ENCODE peak calls at places on chromosome 2, in eight cellular contexts. Z, J, V, E, I, C, Q and O are unnamed samples.

GRCh38 chr2:109422071-109422757 is 191.6 kb downstream of the SEPTIN10 start:
- DNase-seq in Z (no peak), J (peak; percentile 40), Q (no peak), V (peak; percentile 29), I (no peak), E (no peak), C (no peak), O (no peak)

GRCh38 chr2:232697807-232698110 is 628 bp downstream of the GIGYF2 start:
- DNase-seq in C (peak; percentile 55), V (no peak), I (peak; percentile 61), J (no peak), Q (no peak), Z (no peak), E (no peak), O (no peak)

GRCh38 chr2:127143851-127144782 is 37.2 kb upstream of the BIN1 start:
- DNase-seq in Z (no peak), E (no peak), I (no peak), C (no peak), Q (no peak), V (peak; percentile 58), J (no peak), O (peak; percentile 48)

GRCh38 chr2:157856157-157856455 is 20.0 kb downstream of the ACVR1 start:
- DNase-seq in Q (no peak), E (no peak), C (no peak), Z (no peak), V (no peak), J (no peak), I (no peak), O (no peak)

GRCh38 chr2:30695749-30696148 is 111.5 kb downstream of the CAPN13 start:
- DNase-seq in C (no peak), Z (no peak), E (no peak), I (no peak), Q (no peak), V (no peak), J (no peak), O (no peak)

GRCh38 chr2:69076601-69077000 is 63.6 kb downstream of the ANTXR1 start:
- DNase-seq in I (no peak), Z (no peak), Q (no peak), C (no peak), E (no peak), J (no peak), V (no peak), O (no peak)

GRCh38 chr2:60312618-60313017 is 240.8 kb downstream of the BCL11A start:
- DNase-seq in V (no peak), J (no peak), Z (no peak), E (no peak), I (no peak), C (no peak), Q (no peak), O (no peak)

GRCh38 chr2:53317863-53318262 is 449.7 kb upstream of the CHAC2 start:
- DNase-seq in Q (no peak), C (no peak), J (no peak), V (no peak), E (peak; percentile 48), I (no peak), Z (no peak), O (no peak)

GRCh38 chr2:203690110-203691047 is 16.1 kb upstream of the CD28 start:
- DNase-seq in Z (no peak), C (no peak), E (no peak), J (no peak), Q (no peak), I (peak; percentile 46), V (no peak), O (no peak)

GRCh38 chr2:38601463-38602135 is 1.1 kb downstream of the HNRNPLL start:
- DNase-seq in E (peak; percentile 53), J (peak; percentile 35), C (no peak), I (peak; percentile 73), V (no peak), Q (peak; percentile 47), Z (no peak), O (no peak)

GRCh38 chr2:56519806-56520205 is 336.0 kb downstream of the CCDC85A start:
- DNase-seq in Z (no peak), E (no peak), C (no peak), Q (no peak), I (no peak), V (no peak), J (no peak), O (no peak)

GRCh38 chr2:230677182-230677946 is 35.3 kb upstream of the CAB39 start:
- DNase-seq in Q (no peak), V (no peak), I (no peak), J (no peak), C (no peak), E (no peak), Z (no peak), O (no peak)

GRCh38 chr2:171109020-171109419 is 51.7 kb downstream of the TLK1 start:
- DNase-seq in E (no peak), V (no peak), J (no peak), C (no peak), I (no peak), Z (no peak), Q (no peak), O (no peak)

GRCh38 chr2:45177870-45178269 is 168.6 kb upstream of the SIX2 start:
- DNase-seq in E (no peak), I (no peak), Q (no peak), Z (no peak), J (no peak), V (no peak), C (no peak), O (no peak)

GRCh38 chr2:146312899-146313298 is 1531.9 kb upstream of the ACVR2A start:
- DNase-seq in J (peak; percentile 8), V (no peak), C (no peak), Q (no peak), Z (no peak), E (peak; percentile 5), I (no peak), O (no peak)

GRCh38 chr2:174877796-174878195 is 113.5 kb upstream of the CHRNA1 start:
- DNase-seq in C (no peak), I (no peak), E (no peak), Q (no peak), J (no peak), V (no peak), Z (no peak), O (no peak)

GRCh38 chr2:157430266-157430665 is 13.6 kb downstream of the CYTIP start:
- DNase-seq in I (no peak), Q (no peak), J (no peak), C (no peak), Z (no peak), V (no peak), E (no peak), O (no peak)

GRCh38 chr2:121501554-121501953 is 29.1 kb upstream of the RNU4ATAC start:
- DNase-seq in E (no peak), Q (no peak), J (no peak), Z (no peak), I (no peak), V (no peak), C (no peak), O (no peak)
- H3K27ac ChIP-seq in E (no peak overlapping the region), Q (no peak overlapping the region), J (no peak overlapping the region), Z (peak overlapping the region; percentile 29), I (no peak overlapping the region), V (no peak overlapping the region), C (no peak overlapping the region), O (no peak overlapping the region)

DNA sequence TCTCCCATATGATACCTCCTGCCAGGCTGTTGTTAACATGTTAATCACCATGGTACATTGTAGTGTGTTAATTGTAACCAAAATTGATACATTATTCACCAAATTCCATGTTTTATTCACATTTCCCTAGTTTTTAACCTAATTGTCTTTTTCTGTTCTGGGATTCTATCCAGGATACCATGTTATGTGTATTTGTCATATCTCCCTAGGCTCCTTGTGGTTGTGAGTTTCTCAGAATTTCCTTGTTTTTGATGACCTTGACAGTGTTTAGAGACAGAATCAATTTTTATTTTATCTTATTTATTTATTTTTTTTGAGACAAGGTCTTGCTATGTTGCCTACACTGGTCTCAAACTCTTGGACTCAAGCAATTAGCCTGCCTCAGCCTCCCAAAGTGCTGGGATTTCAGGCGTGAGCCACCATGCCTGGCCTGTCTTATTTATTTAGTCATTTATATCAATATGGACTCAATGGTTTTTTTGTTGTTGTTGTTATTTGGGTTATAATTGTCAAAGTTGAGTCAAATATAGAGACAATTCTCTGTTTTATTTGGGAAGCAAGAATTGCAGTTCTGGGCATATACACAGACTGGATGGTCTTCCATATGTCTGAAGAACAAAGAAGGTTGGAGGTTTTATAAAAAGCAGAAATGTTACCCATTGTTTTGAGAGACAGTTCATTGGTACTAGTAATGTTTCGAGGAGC is 42.6 kb downstream of the INPP4A start:
- DNase-seq in E (no peak), I (no peak), Q (no peak), V (no peak), C (no peak), Z (no peak), J (no peak), O (no peak)
- H3K4me1 ChIP-seq in E (peaks cover 12% of the 10 kb centered on the region), I (peaks cover 46% of the 10 kb centered on the region), Q (peaks cover 82% of the 10 kb centered on the region), V (peaks cover 7% of the 10 kb centered on the region), C (peaks cover 34% of the 10 kb centered on the region), Z (peaks cover 8% of the 10 kb centered on the region), J (no peaks in the 10 kb centered on the region), O (peaks cover 42% of the 10 kb centered on the region)

GRCh38 chr2:25373269-25373981 is 31.7 kb upstream of the DNMT3A start:
- DNase-seq in Q (peak; percentile 45), Z (no peak), E (no peak), C (peak; percentile 88), J (no peak), V (peak; percentile 90), I (no peak), O (peak; percentile 76)
- H3K27ac ChIP-seq in Q (no peak overlapping the region), Z (no peak overlapping the region), E (no peak overlapping the region), C (peak overlapping the region; percentile 72), J (no peak overlapping the region), V (peak overlapping the region; percentile 14), I (no peak overlapping the region), O (peak overlapping the region; percentile 52)

DNA sequence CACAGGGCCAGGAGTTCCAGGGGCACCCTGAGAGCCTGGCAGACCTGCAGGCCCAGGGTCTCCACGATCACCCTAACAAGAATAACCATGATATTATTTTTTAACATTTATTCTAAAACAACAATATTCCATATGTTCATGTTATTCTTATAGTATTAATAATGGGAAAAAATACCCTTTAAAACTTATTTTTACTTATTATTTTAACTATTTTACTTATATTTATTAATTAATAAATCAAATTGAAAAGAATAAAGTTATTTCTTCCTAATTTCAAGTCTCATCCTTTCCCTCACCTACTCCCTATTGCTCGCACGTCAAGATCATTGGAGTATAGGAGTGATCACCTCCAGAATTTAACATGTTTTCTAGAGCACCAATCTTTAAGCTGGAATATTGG is 71.7 kb downstream of the COL3A1 start:
- DNase-seq in V (no peak), C (no peak), E (no peak), I (no peak), Z (no peak), Q (no peak), J (no peak), O (no peak)
- H3K4me1 ChIP-seq in V (no peaks in the 10 kb centered on the region), C (peaks cover 6% of the 10 kb centered on the region), E (no peaks in the 10 kb centered on the region), I (no peaks in the 10 kb centered on the region), Z (peaks cover 4% of the 10 kb centered on the region), Q (no peaks in the 10 kb centered on the region), J (no peaks in the 10 kb centered on the region), O (no peaks in the 10 kb centered on the region)